ENCODE peak calls at places on chromosome 10, in eight cellular contexts. O is GM23248; I is upper lobe of left lung; M is spleen; R is CD4-positive, alpha-beta memory T cell; P is colonic mucosa; E is uterus; U is IMR-90. Q is an unnamed sample. For H3K4me1, the result is how much of the 10 kb centered on the place peaks cover.

GRCh38 chr10:95248989-95249388 is 41.8 kb downstream of the PDLIM1 start:
- DNase-seq in O (no peak), I (no peak), M (no peak), R (no peak), P (no peak), E (no peak), U (no peak), Q (no peak)

GRCh38 chr10:19200211-19200610 is 151.6 kb downstream of the MALRD1 start:
- DNase-seq in O (no peak), I (no peak), M (no peak), R (no peak), P (no peak), E (no peak), U (no peak), Q (no peak)

GRCh38 chr10:62811159-62811875 is 4.8 kb downstream of the EGR2 start:
- DNase-seq in O (no peak), I (no peak), M (no peak), R (no peak), P (no peak), E (no peak), U (no peak), Q (no peak)

GRCh38 chr10:131955591-131956340 is 26.0 kb downstream of the BNIP3 start:
- DNase-seq in O (no peak), I (no peak), M (peak), R (no peak), P (no peak), E (no peak), U (no peak), Q (no peak)

GRCh38 chr10:116049158-116049557 is 223.8 kb downstream of the GFRA1 start:
- DNase-seq in O (no peak), I (no peak), M (no peak), R (no peak), P (no peak), E (no peak), U (no peak), Q (no peak)

GRCh38 chr10:122142652-122143237 is 128.4 kb upstream of the BTBD16 start:
- DNase-seq in O (no peak), I (no peak), M (peak), R (no peak), P (peak), E (no peak), U (no peak), Q (no peak)

GRCh38 chr10:88897019-88897853 is 17.2 kb downstream of the STAMBPL1 start:
- DNase-seq in O (peak), I (no peak), M (no peak), R (no peak), P (peak), E (no peak), U (no peak), Q (no peak)

GRCh38 chr10:132364594-132364970 is 32.4 kb upstream of the PWWP2B start:
- DNase-seq in O (peak), I (peak), M (peak), R (no peak), P (no peak), E (peak), U (no peak), Q (peak)

GRCh38 chr10:4687397-4687796 is 138.6 kb upstream of the AKR1E2 start:
- DNase-seq in O (peak), I (no peak), M (no peak), R (no peak), P (no peak), E (no peak), U (no peak), Q (no peak)

GRCh38 chr10:14601872-14602725 is 172.6 kb downstream of the FAM107B start:
- DNase-seq in O (peak), I (peak), M (peak), R (peak), P (no peak), E (peak), U (peak), Q (peak)

GRCh38 chr10:48605264-48605615 is 367 bp upstream of the ARHGAP22 start:
- DNase-seq in O (peak), I (no peak), M (no peak), R (no peak), P (no peak), E (no peak), U (peak), Q (no peak)

GRCh38 chr10:76082232-76082631 is 650.8 kb downstream of the LRMDA start:
- DNase-seq in O (peak), I (no peak), M (no peak), R (no peak), P (no peak), E (no peak), U (no peak), Q (no peak)

GRCh38 chr10:62384057-62384446 is 9.9 kb downstream of the ZNF365 start:
- DNase-seq in O (peak), I (no peak), M (no peak), R (peak), P (no peak), E (no peak), U (peak), Q (no peak)

GRCh38 chr10:69628876-69629275 is 1.2 kb upstream of the FAM241B start:
- DNase-seq in O (no peak), I (no peak), M (no peak), R (no peak), P (no peak), E (no peak), U (no peak), Q (no peak)

GRCh38 chr10:82037076-82037475 is 162.1 kb downstream of the NRG3 start:
- DNase-seq in O (no peak), I (no peak), M (no peak), R (no peak), P (no peak), E (no peak), U (no peak), Q (no peak)

GRCh38 chr10:98030991-98031431 is 590 bp upstream of the CRTAC1 start:
- DNase-seq in O (no peak), I (no peak), M (no peak), R (no peak), P (no peak), E (peak), U (no peak), Q (no peak)

GRCh38 chr10:110782616-110783015 is 89.1 kb upstream of the PDCD4 start:
- DNase-seq in O (no peak), I (no peak), M (no peak), R (no peak), P (no peak), E (no peak), U (no peak), Q (no peak)

GRCh38 chr10:127243490-127244272 is 47.3 kb upstream of the INSYN2A start:
- DNase-seq in O (peak), I (no peak), M (no peak), R (peak), P (peak), E (no peak), U (peak), Q (no peak)

GRCh38 chr10:15791816-15792524 is 68.3 kb downstream of the MINDY3 start:
- DNase-seq in O (peak), I (no peak), M (no peak), R (no peak), P (no peak), E (peak), U (peak), Q (no peak)

GRCh38 chr10:48266528-48266927 is 8.0 kb downstream of the FRMPD2 start:
- DNase-seq in O (no peak), I (no peak), M (no peak), R (no peak), P (no peak), E (no peak), U (no peak), Q (no peak)

GRCh38 chr10:58348571-58349033 is 13.8 kb downstream of the UBE2D1 start:
- DNase-seq in O (no peak), I (no peak), M (no peak), R (no peak), P (no peak), E (no peak), U (no peak), Q (no peak)

GRCh38 chr10:55370021-55370420 is 569.0 kb upstream of the PCDH15 start:
- DNase-seq in O (peak), I (no peak), M (no peak), R (no peak), P (no peak), E (no peak), U (no peak), Q (no peak)

GRCh38 chr10:21978191-21978862 is 25.2 kb downstream of the DNAJC1 start:
- DNase-seq in O (peak), I (no peak), M (no peak), R (no peak), P (no peak), E (no peak), U (peak), Q (no peak)

GRCh38 chr10:132095403-132096113 is 29.8 kb downstream of the JAKMIP3 start:
- DNase-seq in O (no peak), I (no peak), M (no peak), R (no peak), P (no peak), E (no peak), U (no peak), Q (no peak)

GRCh38 chr10:84333864-84334451 is 5.6 kb downstream of the CCSER2 start:
- DNase-seq in O (peak), I (no peak), M (no peak), R (peak), P (no peak), E (no peak), U (peak), Q (no peak)

GRCh38 chr10:1462521-1462920 is 274.8 kb downstream of the ADARB2 start:
- DNase-seq in O (no peak), I (no peak), M (no peak), R (no peak), P (no peak), E (no peak), U (no peak), Q (no peak)

GRCh38 chr10:19117419-19117818 is 68.8 kb downstream of the MALRD1 start:
- DNase-seq in O (no peak), I (no peak), M (no peak), R (no peak), P (no peak), E (no peak), U (no peak), Q (no peak)

GRCh38 chr10:13701157-13701919 is 114.6 kb downstream of the PRPF18 start:
- DNase-seq in O (no peak), I (no peak), M (peak), R (no peak), P (no peak), E (no peak), U (no peak), Q (no peak)

GRCh38 chr10:43264987-43265798 is 1.7 kb downstream of the RASGEF1A start:
- DNase-seq in O (no peak), I (no peak), M (no peak), R (no peak), P (peak), E (no peak), U (no peak), Q (no peak)

GRCh38 chr10:48253970-48254657 is 20.4 kb downstream of the FRMPD2 start:
- DNase-seq in O (peak), I (no peak), M (no peak), R (no peak), P (no peak), E (no peak), U (no peak), Q (no peak)

GRCh38 chr10:60905580-60905979 is 38.4 kb downstream of the RHOBTB1 start:
- DNase-seq in O (peak), I (peak), M (no peak), R (no peak), P (no peak), E (peak), U (peak), Q (peak)

GRCh38 chr10:16816142-16816541 is 1.1 kb downstream of the RSU1 start:
- DNase-seq in O (peak), I (no peak), M (no peak), R (no peak), P (peak), E (no peak), U (no peak), Q (no peak)

GRCh38 chr10:117942261-117942660 is 104.5 kb downstream of the RAB11FIP2 start:
- DNase-seq in O (no peak), I (no peak), M (no peak), R (no peak), P (no peak), E (no peak), U (no peak), Q (no peak)

GRCh38 chr10:31030216-31030615 is 1.4 kb downstream of the ZNF438 start:
- DNase-seq in O (peak), I (no peak), M (no peak), R (no peak), P (no peak), E (no peak), U (peak), Q (no peak)
- H3K27ac ChIP-seq in O (peak), I (no peak), M (no peak), R (no peak), P (no peak), E (peak), U (no peak), Q (peak)

GRCh38 chr10:27679369-27679897 is 66.2 kb downstream of the MKX start:
- DNase-seq in O (no peak), I (no peak), M (no peak), R (no peak), P (no peak), E (no peak), U (no peak), Q (no peak)

GRCh38 chr10:27683226-27683625 is 62.4 kb downstream of the MKX start:
- DNase-seq in O (no peak), I (no peak), M (no peak), R (no peak), P (no peak), E (no peak), U (no peak), Q (no peak)

GRCh38 chr10:27679996-27680395 is 65.6 kb downstream of the MKX start:
- DNase-seq in O (peak), I (no peak), M (no peak), R (no peak), P (no peak), E (no peak), U (no peak), Q (no peak)

GRCh38 chr10:27673065-27673464 is 72.6 kb downstream of the MKX start:
- DNase-seq in O (no peak), I (no peak), M (no peak), R (no peak), P (no peak), E (no peak), U (no peak), Q (no peak)

DNA sequence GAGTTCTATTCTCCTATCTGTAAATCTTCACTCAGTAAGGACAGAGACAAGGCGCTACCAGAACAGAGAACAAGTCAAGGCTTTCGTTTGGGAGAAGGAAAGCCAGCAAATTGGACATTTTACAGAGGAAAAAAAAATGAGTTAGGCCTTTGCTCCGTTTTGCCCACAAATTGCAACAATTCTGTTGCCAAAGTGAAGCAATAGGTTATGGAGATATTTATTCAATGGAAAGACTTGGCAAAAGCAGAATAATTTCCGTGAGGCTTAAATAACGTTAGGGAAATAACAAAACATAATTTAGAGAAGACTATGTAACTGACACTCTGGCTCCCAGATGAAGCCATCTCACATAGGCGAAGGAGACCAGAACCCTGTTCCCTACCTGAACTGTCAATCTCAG is 67.5 kb downstream of the MKX start:
- DNase-seq in O (no peak), I (no peak), M (no peak), R (no peak), P (no peak), E (no peak), U (no peak), Q (no peak)
- H3K4me1 ChIP-seq in O (under half), I (under half), M (under half), R (under half), P (under half), E (under half), U (under half), Q (under half)

GRCh38 chr10:11018830-11019692 is 1.4 kb downstream of the CELF2 start:
- DNase-seq in O (peak), I (no peak), M (no peak), R (no peak), P (no peak), E (no peak), U (no peak), Q (no peak)
- H3K27ac ChIP-seq in O (no peak), I (peak), M (no peak), R (no peak), P (peak), E (peak), U (no peak), Q (peak)

DNA sequence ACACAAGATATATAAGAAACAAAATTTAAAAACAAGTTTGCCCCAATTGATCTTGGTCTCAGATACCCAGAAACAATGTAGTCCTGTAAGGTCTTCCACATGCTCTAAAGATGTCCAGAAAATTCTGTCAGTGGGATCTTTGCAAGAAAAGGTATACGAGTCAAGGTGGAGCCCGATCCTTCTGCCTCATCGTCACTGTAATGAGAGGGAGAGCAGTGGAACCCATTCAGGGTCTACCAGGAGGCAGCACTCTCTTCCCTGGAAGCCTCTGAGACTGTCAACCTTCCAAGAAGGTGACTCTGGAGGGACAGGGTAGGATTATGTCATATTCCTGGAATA is 112.8 kb downstream of the JCAD start:
- DNase-seq in O (no peak), I (no peak), M (no peak), R (no peak), P (no peak), E (no peak), U (no peak), Q (no peak)
- H3K4me1 ChIP-seq in O (under half), I (under half), M (under half), R (under half), P (under half), E (under half), U (under half), Q (under half)

DNA sequence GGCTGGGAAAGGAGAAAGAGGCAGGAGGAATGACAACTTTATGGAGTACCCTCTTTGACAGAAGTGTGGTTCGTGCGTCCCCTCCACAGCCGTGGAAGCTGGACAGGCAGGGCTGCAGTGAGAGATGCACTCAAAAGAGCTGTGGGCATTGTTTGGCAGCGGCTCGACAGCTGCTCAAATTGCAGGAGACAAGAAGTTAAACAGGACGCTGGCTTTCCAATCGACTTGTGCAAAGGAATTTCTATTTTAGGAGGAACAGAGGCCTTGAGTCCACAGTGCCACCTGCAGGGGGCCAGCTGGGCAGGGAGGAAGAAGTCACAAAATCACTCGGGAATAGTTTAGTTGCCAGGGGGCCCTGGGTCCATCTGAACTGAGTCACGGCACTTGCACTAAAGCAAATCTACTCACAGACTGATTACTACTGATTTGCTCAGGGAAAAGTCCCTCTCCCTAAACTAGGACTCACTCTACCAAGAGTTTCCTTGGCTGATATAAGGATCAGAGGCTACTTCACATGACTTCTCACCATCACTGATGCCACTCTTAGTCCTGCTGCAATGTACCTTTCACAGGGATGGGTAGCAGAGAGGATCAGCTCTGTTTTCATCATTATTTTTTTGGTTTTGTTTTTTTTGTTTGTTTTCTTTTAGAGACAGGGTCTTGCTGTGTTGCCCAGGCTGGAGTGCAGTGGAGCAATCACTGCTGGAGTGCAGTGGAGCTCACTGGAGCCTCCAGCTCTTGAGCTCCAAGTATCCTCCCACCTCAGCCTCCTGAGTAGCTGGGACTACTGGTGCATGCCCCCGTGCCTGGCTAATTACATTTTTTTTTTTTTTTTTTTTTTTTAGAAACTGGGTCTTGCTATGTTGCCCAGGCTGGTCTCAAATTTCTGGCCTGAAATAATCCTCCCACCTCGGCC is 200.8 kb downstream of the JCAD start:
- DNase-seq in O (peak), I (peak), M (no peak), R (no peak), P (peak), E (peak), U (peak), Q (peak)
- H3K27ac ChIP-seq in O (no peak), I (no peak), M (no peak), R (no peak), P (no peak), E (peak), U (peak), Q (peak)

DNA sequence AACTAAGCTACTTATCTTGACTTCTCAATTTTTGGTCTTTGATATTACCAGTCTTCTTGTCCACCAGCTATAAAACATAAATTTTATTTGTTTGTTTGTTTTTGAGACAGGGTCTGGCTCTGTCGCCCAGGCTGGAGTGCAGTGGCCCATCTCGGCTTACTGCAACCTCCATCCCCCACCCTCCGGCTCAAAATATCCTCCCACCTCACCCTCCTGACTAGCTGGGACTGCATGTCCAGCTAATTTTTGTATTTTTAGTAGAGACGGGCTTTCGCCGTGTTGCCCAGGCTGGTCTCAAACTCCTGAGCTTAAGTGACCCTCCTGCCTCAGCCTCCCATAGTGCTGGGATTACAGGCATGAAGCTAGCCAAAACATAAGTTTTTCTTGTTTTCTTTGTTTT is 7.5 kb downstream of the MARCHF5 start:
- DNase-seq in O (no peak), I (no peak), M (peak), R (no peak), P (no peak), E (no peak), U (no peak), Q (no peak)
- H3K4me1 ChIP-seq in O (under half), I (under half), M (under half), R (under half), P (under half), E (under half), U (under half), Q (under half)

DNA sequence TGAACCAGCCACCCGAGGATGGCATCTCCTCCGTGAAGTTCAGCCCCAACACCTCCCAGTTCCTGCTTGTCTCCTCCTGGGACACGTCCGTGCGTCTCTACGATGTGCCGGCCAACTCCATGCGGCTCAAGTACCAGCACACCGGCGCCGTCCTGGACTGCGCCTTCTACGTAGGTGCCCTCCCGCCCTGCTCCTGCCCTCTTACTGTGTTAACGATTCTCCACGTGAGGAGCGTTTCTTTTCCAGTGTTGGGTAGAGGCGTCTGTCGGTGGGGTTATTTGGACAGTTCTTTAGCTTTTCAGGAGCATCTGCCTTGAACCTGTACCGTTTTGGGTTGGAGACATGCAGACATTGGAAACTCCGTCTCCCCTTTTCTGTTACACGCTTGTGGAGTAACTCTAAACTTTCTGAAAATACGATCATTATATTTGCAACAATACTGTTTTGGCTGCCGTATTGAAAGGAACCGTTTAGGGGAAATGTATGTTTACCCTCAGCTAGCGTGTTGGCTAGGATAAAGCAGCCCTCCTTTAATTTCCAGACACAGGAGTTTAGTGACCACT is 822 bp downstream of the BUB3 start:
- DNase-seq in O (peak), I (peak), M (no peak), R (no peak), P (no peak), E (no peak), U (peak), Q (peak)
- H3K27ac ChIP-seq in O (peak), I (peak), M (peak), R (peak), P (peak), E (peak), U (peak), Q (peak)

Q was measured in lower lobe of right lung.